ENCODE peak calls at places on chromosomes 2 and 18, in seven cellular contexts. T is fibroblast of pulmonary artery, P is HCT116, W is IMR-90, Q is neural progenitor cell, I is WERI-Rb-1, X is right lobe of liver. G is an unnamed sample.

GRCh38 chr2:105644174-105644980 is 100.3 kb upstream of the NCK2 start:
- DNase-seq in P (no peak), W (no peak), I (no peak), X (peak), T (no peak), Q (no peak), G (no peak)

GRCh38 chr18:63157293-63158011 is 162.1 kb downstream of the BCL2 start:
- DNase-seq in P (no peak), W (no peak), Q (no peak), T (no peak), I (no peak), X (no peak), G (no peak)

GRCh38 chr2:176247859-176248258 is 21.4 kb upstream of the MTX2 start:
- DNase-seq in X (no peak), W (no peak), Q (no peak), T (no peak), P (no peak), I (no peak), G (no peak)

GRCh38 chr18:74040459-74041332 is 106.9 kb downstream of the FBXO15 start:
- DNase-seq in Q (peak), T (no peak), P (peak), W (peak), I (peak), X (peak), G (no peak)

GRCh38 chr2:29920631-29921559 is 491 bp downstream of the ALK start:
- DNase-seq in Q (peak), X (no peak), T (no peak), I (peak), W (peak), P (no peak), G (peak)

GRCh38 chr2:176817061-176817565 is 395.5 kb upstream of the HNRNPA3 start:
- DNase-seq in X (no peak), W (no peak), P (no peak), I (peak), T (no peak), Q (peak), G (no peak)

GRCh38 chr18:11322006-11322405 is 172.6 kb upstream of the PIEZO2 start:
- DNase-seq in X (no peak), P (no peak), I (no peak), Q (no peak), W (peak), T (no peak), G (no peak)

GRCh38 chr2:225598426-225598825 is 198.9 kb downstream of the NYAP2 start:
- DNase-seq in T (no peak), X (no peak), W (no peak), Q (no peak), I (no peak), P (no peak), G (peak)

GRCh38 chr2:231600619-231601355 is 8.1 kb downstream of the TEX44 start:
- DNase-seq in Q (no peak), W (no peak), I (no peak), X (no peak), P (no peak), T (no peak), G (no peak)

GRCh38 chr2:120712180-120712678 is 23.4 kb upstream of the GLI2 start:
- DNase-seq in P (no peak), X (no peak), T (no peak), Q (no peak), I (peak), W (peak), G (peak)

GRCh38 chr18:35697869-35698268 is 116.3 kb downstream of the GALNT1 start:
- DNase-seq in W (no peak), I (no peak), T (no peak), Q (no peak), P (no peak), X (no peak), G (no peak)

GRCh38 chr2:119028327-119029174 is 86.6 kb downstream of the MARCO start:
- DNase-seq in I (peak), W (peak), P (peak), Q (peak), X (no peak), T (peak), G (peak)

GRCh38 chr2:65722028-65722427 is 289.6 kb upstream of the SPRED2 start:
- DNase-seq in X (peak), T (peak), P (no peak), W (peak), I (peak), Q (peak), G (no peak)

GRCh38 chr2:189234991-189235390 is 55.4 kb upstream of the COL5A2 start:
- DNase-seq in W (peak), X (no peak), I (no peak), T (no peak), Q (no peak), P (no peak), G (no peak)

GRCh38 chr2:240403358-240404104 is 31.9 kb upstream of the GPC1 start:
- DNase-seq in X (peak), I (no peak), Q (no peak), T (no peak), P (no peak), W (no peak), G (no peak)

GRCh38 chr18:33761363-33761762 is 183.3 kb downstream of the ASXL3 start:
- DNase-seq in X (no peak), W (peak), P (no peak), Q (peak), T (peak), I (peak), G (peak)

GRCh38 chr2:12061785-12062184 is 315.4 kb downstream of the LPIN1 start:
- DNase-seq in P (no peak), W (no peak), X (no peak), Q (no peak), T (no peak), I (no peak), G (no peak)

GRCh38 chr18:79203017-79203605 is 133.9 kb downstream of the ATP9B start:
- DNase-seq in W (peak), Q (no peak), T (no peak), X (no peak), P (peak), I (no peak), G (no peak)

GRCh38 chr2:10028988-10029874 is 14.1 kb upstream of the KLF11 start:
- DNase-seq in I (peak), X (peak), Q (peak), P (no peak), W (no peak), T (no peak), G (no peak)

GRCh38 chr18:13437801-13438506 is 219.4 kb downstream of the LDLRAD4 start:
- DNase-seq in T (no peak), I (no peak), X (no peak), Q (no peak), W (no peak), P (no peak), G (no peak)

GRCh38 chr2:23567382-23567781 is 182.4 kb downstream of the KLHL29 start:
- DNase-seq in I (no peak), T (no peak), X (no peak), W (no peak), P (no peak), Q (no peak), G (no peak)

GRCh38 chr2:237921967-237922492 is 44.8 kb upstream of the UBE2F start:
- DNase-seq in T (no peak), W (no peak), X (no peak), P (no peak), I (no peak), Q (no peak), G (no peak)

GRCh38 chr18:67669993-67670671 is 153.6 kb upstream of the DSEL start:
- DNase-seq in P (no peak), I (no peak), T (peak), W (peak), Q (no peak), X (no peak), G (peak)

GRCh38 chr2:202529389-202529788 is 105.4 kb upstream of the FAM117B start:
- DNase-seq in W (peak), P (no peak), Q (no peak), T (peak), I (no peak), X (no peak), G (peak)

GRCh38 chr2:75208738-75209137 is 9.4 kb upstream of the TACR1 start:
- DNase-seq in T (no peak), I (no peak), Q (no peak), W (no peak), P (no peak), X (no peak), G (no peak)

GRCh38 chr2:85181093-85181685 is 48.0 kb downstream of the TCF7L1 start:
- DNase-seq in X (no peak), T (no peak), P (no peak), Q (peak), I (no peak), W (no peak), G (peak)

GRCh38 chr18:41461058-41461560 is 493.9 kb upstream of the PIK3C3 start:
- DNase-seq in Q (no peak), X (no peak), W (no peak), I (no peak), P (no peak), T (no peak), G (no peak)
- TF ChIP-seq CTCF in Q (no peak), X (no peak), W (no peak), I (no peak), P (no peak), T (no peak), G (no peak)

DNA sequence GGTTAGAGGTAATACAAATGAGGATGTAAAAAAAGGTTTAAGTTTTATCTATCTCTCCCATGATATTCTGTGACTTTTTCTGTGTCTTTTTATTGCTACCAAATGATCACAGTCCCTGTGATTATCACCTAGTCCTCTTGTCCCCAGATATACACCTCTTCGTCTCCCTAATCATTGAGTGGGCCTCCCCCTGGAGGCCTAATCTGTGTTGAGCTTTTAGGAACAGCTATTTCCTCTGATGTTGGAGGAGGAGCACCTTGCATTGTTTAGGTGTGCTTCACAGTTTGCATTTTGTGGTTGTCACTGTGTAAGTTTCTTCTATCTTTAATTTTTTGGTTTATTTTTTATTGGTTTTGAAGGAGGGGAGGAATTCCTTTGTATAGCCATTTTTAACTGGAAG is 33.3 kb downstream of the CCDC85A start:
- DNase-seq in T (no peak), W (no peak), X (no peak), I (no peak), Q (peak), P (no peak), G (no peak)
- TF ChIP-seq CTCF in T (no peak), W (no peak), X (no peak), I (no peak), Q (peak), P (no peak), G (no peak)

DNA sequence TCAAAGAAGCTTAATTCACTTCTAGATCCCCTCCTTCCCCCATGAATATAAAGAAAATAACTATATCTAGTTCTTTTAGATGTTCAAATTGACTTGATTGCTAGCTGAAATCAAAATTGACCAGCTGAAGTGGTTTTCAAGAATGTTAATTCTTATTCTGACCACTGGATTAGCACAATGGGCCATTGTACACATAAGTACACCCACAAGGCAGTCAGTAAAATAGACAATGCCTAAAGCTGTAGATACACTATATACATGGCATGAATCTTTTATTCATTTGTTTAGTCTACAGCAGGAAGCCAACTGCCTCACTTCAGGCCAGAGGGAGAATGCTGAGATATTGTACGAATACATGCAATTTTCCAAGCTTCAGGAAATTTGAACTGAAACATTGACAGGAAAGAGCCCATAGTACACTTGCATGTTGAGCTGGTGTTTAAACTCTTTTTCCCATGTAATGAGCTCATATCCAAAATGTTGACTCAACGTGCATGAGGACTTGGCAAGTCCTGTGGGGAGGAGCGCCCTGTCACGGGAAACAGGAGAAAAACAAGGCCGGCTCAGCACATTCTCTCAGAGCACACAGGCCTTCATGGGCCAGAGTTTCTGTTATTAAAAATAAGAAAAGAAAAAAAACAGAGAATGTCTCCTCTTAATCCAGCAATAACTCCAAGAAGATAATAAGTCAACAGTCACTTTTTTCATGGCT is 111.6 kb upstream of the CYP1B1 start:
- DNase-seq in X (peak), Q (no peak), W (peak), I (no peak), P (no peak), T (peak), G (peak)
- TF ChIP-seq CTCF in X (no peak), Q (no peak), W (no peak), I (no peak), P (no peak), T (no peak), G (no peak)

GRCh38 chr2:168611896-168612650 is 156.0 kb downstream of the CERS6 start:
- DNase-seq in T (no peak), I (no peak), Q (no peak), X (no peak), P (no peak), W (no peak), G (no peak)

GRCh38 chr2:168613510-168613909 is 157.4 kb downstream of the CERS6 start:
- DNase-seq in P (no peak), T (peak), Q (no peak), X (no peak), I (no peak), W (no peak), G (no peak)

GRCh38 chr2:168611091-168611490 is 155.0 kb downstream of the CERS6 start:
- DNase-seq in Q (no peak), P (no peak), X (no peak), W (no peak), T (peak), I (no peak), G (peak)

GRCh38 chr2:168612719-168613118 is 156.6 kb downstream of the CERS6 start:
- DNase-seq in T (no peak), I (no peak), Q (no peak), W (no peak), P (no peak), X (no peak), G (no peak)

GRCh38 chr2:168614291-168615018 is 158.4 kb downstream of the CERS6 start:
- DNase-seq in T (no peak), P (no peak), X (no peak), I (no peak), Q (no peak), W (no peak), G (no peak)
- TF ChIP-seq CTCF in T (peak), P (no peak), X (no peak), I (peak), Q (peak), W (no peak), G (peak)

DNA sequence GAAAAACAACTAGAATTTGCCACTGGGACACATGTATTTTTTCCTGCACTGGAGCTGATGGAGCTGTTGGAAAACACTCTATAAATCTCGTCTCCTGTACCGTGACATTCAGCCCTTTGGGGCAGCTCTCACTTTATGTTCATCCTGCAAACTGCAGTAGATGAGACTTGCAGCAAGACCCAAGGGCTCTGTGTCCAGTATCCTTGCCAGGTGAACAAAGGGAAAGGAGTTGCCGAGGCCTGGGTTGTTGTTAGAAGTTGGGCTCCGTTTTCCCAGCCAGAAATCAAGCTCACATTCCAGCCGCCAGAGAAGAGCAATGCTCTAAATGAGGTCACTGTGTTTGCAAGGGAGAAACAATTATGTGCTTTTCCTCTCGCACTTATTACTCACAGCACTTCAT is 285.1 kb downstream of the SLC4A3 start:
- DNase-seq in I (no peak), X (no peak), T (peak), P (no peak), Q (peak), W (peak), G (peak)
- TF ChIP-seq CTCF in I (no peak), X (no peak), T (no peak), P (no peak), Q (no peak), W (peak), G (peak)

DNA sequence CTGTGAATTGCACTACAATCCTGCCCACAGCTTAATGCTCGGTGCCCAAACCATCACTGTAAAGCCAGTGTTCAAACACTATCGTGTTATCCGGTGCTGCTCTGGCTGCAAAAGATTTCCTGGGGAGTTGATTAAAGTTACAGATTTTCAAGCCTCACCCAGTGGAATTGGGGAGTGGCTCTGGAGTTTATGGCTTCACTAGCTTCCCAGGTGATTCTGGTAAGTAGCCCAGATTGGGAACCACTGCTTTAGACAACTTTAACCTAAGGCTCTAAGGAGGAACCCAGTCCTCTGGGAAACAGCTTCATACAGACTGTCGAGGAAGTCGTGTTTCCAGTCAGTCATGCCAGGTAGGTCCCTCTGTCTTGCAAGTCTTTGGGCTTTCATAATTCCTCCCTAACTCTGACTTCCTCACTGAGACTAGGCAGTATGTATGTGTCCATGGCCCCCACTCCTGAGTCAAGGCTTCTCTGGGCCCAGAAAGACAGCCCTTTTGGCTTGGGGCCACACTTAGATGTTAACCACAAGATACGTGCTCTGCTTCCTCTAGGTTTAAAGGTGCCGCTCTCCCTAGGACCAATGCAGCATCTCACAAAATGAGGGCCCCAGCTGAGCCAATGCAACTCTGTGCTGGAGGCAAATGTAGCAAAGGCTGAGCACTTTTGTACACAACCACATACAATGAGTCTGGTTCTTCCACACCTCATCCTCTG is 299.7 kb downstream of the PRKCE start:
- DNase-seq in W (no peak), I (no peak), X (no peak), P (no peak), Q (no peak), T (no peak), G (no peak)
- TF ChIP-seq CTCF in W (no peak), I (no peak), X (no peak), P (no peak), Q (no peak), T (no peak), G (no peak)

GRCh38 chr18:45284174-45284573 is 331.1 kb upstream of the SLC14A2 start:
- DNase-seq in X (no peak), P (no peak), I (no peak), T (no peak), W (no peak), Q (no peak), G (no peak)
- TF ChIP-seq CTCF in X (no peak), P (no peak), I (peak), T (no peak), W (no peak), Q (no peak), G (no peak)

GRCh38 chr2:200443376-200443775 is 66.5 kb downstream of the KCTD18 start:
- DNase-seq in Q (no peak), P (no peak), X (no peak), I (no peak), W (no peak), T (no peak), G (no peak)

GRCh38 chr2:200447139-200447855 is 62.6 kb downstream of the KCTD18 start:
- DNase-seq in Q (no peak), T (peak), X (no peak), W (peak), P (no peak), I (no peak), G (no peak)

GRCh38 chr2:200446612-200447011 is 63.3 kb downstream of the KCTD18 start:
- DNase-seq in W (no peak), P (no peak), T (no peak), X (no peak), I (no peak), Q (no peak), G (no peak)

GRCh38 chr2:200444530-200444929 is 65.3 kb downstream of the KCTD18 start:
- DNase-seq in X (no peak), P (no peak), I (no peak), T (no peak), W (no peak), Q (no peak), G (no peak)

GRCh38 chr2:200445284-200445683 is 64.6 kb downstream of the KCTD18 start:
- DNase-seq in T (no peak), P (no peak), W (no peak), Q (no peak), I (no peak), X (no peak), G (no peak)
- TF ChIP-seq CTCF in T (no peak), P (no peak), W (no peak), Q (no peak), I (no peak), X (no peak), G (no peak)

GRCh38 chr2:108446703-108447102 is 2.3 kb upstream of the GCC2 start:
- DNase-seq in T (no peak), X (no peak), W (no peak), I (no peak), Q (no peak), P (no peak), G (no peak)

GRCh38 chr2:108447947-108448677 is 894 bp upstream of the GCC2 start:
- DNase-seq in I (no peak), W (no peak), T (no peak), P (no peak), Q (no peak), X (no peak), G (no peak)

GRCh38 chr2:108448678-108449409 is at the start of gene GCC2:
- DNase-seq in Q (peak), P (peak), W (peak), T (peak), I (peak), X (peak), G (peak)

GRCh38 chr2:108441712-108442111 is 7.3 kb upstream of the GCC2 start:
- DNase-seq in T (no peak), W (no peak), P (no peak), Q (no peak), X (no peak), I (no peak), G (no peak)

GRCh38 chr2:108444941-108445840 is 3.8 kb upstream of the GCC2 start:
- DNase-seq in Q (no peak), X (no peak), I (peak), P (no peak), W (peak), T (peak), G (peak)
- TF ChIP-seq CTCF in Q (no peak), X (no peak), I (no peak), P (no peak), W (no peak), T (no peak), G (no peak)